ENCODE peak calls at places on chromosomes 13 and 19, in nine cellular contexts. F, J, B, Q, L, U, Z, O and K are unnamed samples. For H3K4me1, the result is how much of the 10 kb centered on the place peaks cover.

GRCh38 chr19:44617481-44617880 is 4.1 kb downstream of the IGSF23 start:
- DNase-seq in U (no peak), Q (no peak), F (no peak), O (no peak), Z (no peak), L (no peak), J (no peak), B (no peak), K (no peak)

GRCh38 chr19:54114340-54114826 is 1.1 kb downstream of the TFPT start:
- DNase-seq in Q (peak), J (peak), B (no peak), O (no peak), Z (peak), U (peak), F (no peak), L (peak), K (peak)

GRCh38 chr13:98880673-98881072 is 97.2 kb downstream of the DOCK9 start:
- DNase-seq in L (no peak), F (no peak), Z (no peak), Q (no peak), B (no peak), U (no peak), O (no peak), J (no peak), K (no peak)

GRCh38 chr19:40750035-40750284 is 317 bp downstream of the ACTMAP start:
- DNase-seq in U (no peak), O (no peak), L (no peak), Z (no peak), B (no peak), F (no peak), Q (peak), J (no peak), K (no peak)

GRCh38 chr13:100156786-100157185 is 67.9 kb downstream of the PCCA start:
- DNase-seq in L (no peak), Z (no peak), B (no peak), U (no peak), O (no peak), F (no peak), J (no peak), Q (no peak), K (no peak)

GRCh38 chr19:51903192-51903591 is 1.6 kb downstream of the ZNF649 start:
- DNase-seq in L (no peak), U (no peak), B (no peak), Z (no peak), F (no peak), Q (no peak), J (no peak), O (no peak), K (no peak)

GRCh38 chr13:75838366-75839017 is 202.4 kb downstream of the LMO7 start:
- DNase-seq in U (no peak), B (no peak), Q (no peak), J (no peak), Z (no peak), L (no peak), O (no peak), F (no peak), K (no peak)

GRCh38 chr13:85366759-85367417 is 432.3 kb downstream of the SLITRK6 start:
- DNase-seq in L (no peak), B (no peak), O (no peak), Q (no peak), Z (no peak), J (no peak), F (no peak), U (no peak), K (no peak)

GRCh38 chr19:12331211-12331941 is 2.1 kb downstream of the ZNF563 start:
- DNase-seq in U (peak), J (no peak), Z (peak), Q (no peak), B (no peak), L (no peak), O (no peak), F (peak), K (peak)

GRCh38 chr19:1211494-1212234 is 6.1 kb downstream of the STK11 start:
- DNase-seq in O (peak), J (peak), Z (no peak), Q (peak), U (no peak), L (peak), B (peak), F (no peak), K (peak)

GRCh38 chr19:40754611-40755247 is 3.7 kb downstream of the SNRPA start:
- DNase-seq in Q (no peak), F (peak), U (no peak), B (no peak), L (peak), Z (peak), J (peak), O (no peak), K (no peak)

GRCh38 chr19:50252111-50252886 is 48.9 kb downstream of the MYH14 start:
- DNase-seq in O (no peak), J (no peak), B (no peak), Q (no peak), L (peak), F (no peak), Z (peak), U (peak), K (no peak)

GRCh38 chr13:113942591-113943103 is 31.2 kb downstream of the C13orf46 start:
- DNase-seq in O (no peak), Z (no peak), F (no peak), U (no peak), J (no peak), B (no peak), Q (no peak), L (no peak), K (peak)

GRCh38 chr13:98242403-98242802 is 65.3 kb upstream of the RNF113B start:
- DNase-seq in Q (no peak), B (no peak), U (no peak), J (no peak), F (no peak), O (no peak), Z (no peak), L (no peak), K (no peak)

GRCh38 chr19:44401108-44401786 is at the start of gene ZNF285:
- DNase-seq in L (peak), Z (peak), U (peak), Q (peak), J (peak), F (peak), B (peak), O (peak), K (peak)

GRCh38 chr13:72839831-72840426 is 58.0 kb downstream of the PIBF1 start:
- DNase-seq in Q (no peak), F (peak), U (no peak), B (no peak), L (peak), J (peak), Z (peak), O (no peak), K (peak)

GRCh38 chr13:30968734-30969335 is 36.4 kb downstream of the TEX26 start:
- DNase-seq in O (no peak), J (no peak), L (no peak), Z (no peak), U (no peak), B (no peak), Q (no peak), F (no peak), K (no peak)

GRCh38 chr19:14214580-14214979 is 8.6 kb upstream of the ADGRL1 start:
- DNase-seq in Z (no peak), Q (no peak), J (no peak), U (no peak), L (no peak), F (no peak), B (no peak), O (no peak), K (no peak)

GRCh38 chr13:80469841-80470378 is 129.0 kb upstream of the SPRY2 start:
- DNase-seq in O (peak), Q (peak), U (no peak), B (peak), Z (peak), F (no peak), J (no peak), L (peak), K (no peak)

GRCh38 chr19:38706792-38707511 is 37.3 kb downstream of the CAPN12 start:
- DNase-seq in Z (no peak), F (no peak), L (no peak), U (no peak), O (no peak), B (no peak), Q (no peak), J (no peak), K (no peak)

GRCh38 chr19:398719-399118 is 10.2 kb downstream of the C2CD4C start:
- DNase-seq in O (no peak), U (no peak), L (no peak), Z (no peak), F (no peak), J (no peak), B (no peak), Q (no peak), K (no peak)

GRCh38 chr19:6677924-6678689 is 8.1 kb upstream of the TNFSF14 start:
- DNase-seq in F (no peak), Z (no peak), Q (no peak), U (no peak), B (no peak), L (no peak), J (no peak), O (no peak), K (peak)

GRCh38 chr13:26589754-26590153 is 32.3 kb downstream of the WASF3 start:
- DNase-seq in B (no peak), L (no peak), F (no peak), J (peak), Q (peak), U (no peak), Z (no peak), O (no peak), K (no peak)

GRCh38 chr19:30444686-30445232 is 72.6 kb downstream of the ZNF536 start:
- DNase-seq in L (no peak), Z (no peak), O (no peak), U (no peak), Q (no peak), F (no peak), B (no peak), J (no peak), K (peak)

GRCh38 chr13:40087021-40088002 is 431.9 kb downstream of the COG6 start:
- DNase-seq in J (no peak), L (peak), U (no peak), Z (no peak), O (no peak), Q (no peak), F (peak), B (no peak), K (no peak)

GRCh38 chr19:48968179-48968661 is 3.1 kb downstream of the FTL start:
- DNase-seq in L (no peak), Z (no peak), Q (no peak), J (no peak), O (peak), F (peak), U (no peak), B (no peak), K (no peak)

GRCh38 chr13:48489666-48490065 is 43.2 kb downstream of the RCBTB2 start:
- DNase-seq in L (no peak), B (no peak), U (no peak), Q (no peak), F (no peak), J (no peak), O (no peak), Z (no peak), K (no peak)
- H3K4me1 ChIP-seq in L (under half), B (under half), U (under half), Q (under half), F (under half), J (under half), O (under half), Z (under half), K (half or more)

GRCh38 chr19:45668342-45668871 is 386 bp downstream of the GIPR start:
- DNase-seq in L (no peak), O (no peak), U (no peak), Q (no peak), F (no peak), J (peak), Z (peak), B (no peak), K (no peak)

GRCh38 chr19:45664575-45664974 is 3.4 kb upstream of the GIPR start:
- DNase-seq in U (no peak), B (no peak), F (no peak), Q (no peak), Z (peak), O (no peak), L (no peak), J (no peak), K (no peak)

GRCh38 chr19:45670670-45671453 is 2.8 kb downstream of the GIPR start:
- DNase-seq in U (peak), Q (peak), Z (peak), F (peak), L (peak), J (peak), B (peak), O (peak), K (peak)

GRCh38 chr19:45663800-45664199 is 4.2 kb upstream of the GIPR start:
- DNase-seq in U (no peak), Q (no peak), F (no peak), L (no peak), B (no peak), J (no peak), O (no peak), Z (no peak), K (no peak)

DNA sequence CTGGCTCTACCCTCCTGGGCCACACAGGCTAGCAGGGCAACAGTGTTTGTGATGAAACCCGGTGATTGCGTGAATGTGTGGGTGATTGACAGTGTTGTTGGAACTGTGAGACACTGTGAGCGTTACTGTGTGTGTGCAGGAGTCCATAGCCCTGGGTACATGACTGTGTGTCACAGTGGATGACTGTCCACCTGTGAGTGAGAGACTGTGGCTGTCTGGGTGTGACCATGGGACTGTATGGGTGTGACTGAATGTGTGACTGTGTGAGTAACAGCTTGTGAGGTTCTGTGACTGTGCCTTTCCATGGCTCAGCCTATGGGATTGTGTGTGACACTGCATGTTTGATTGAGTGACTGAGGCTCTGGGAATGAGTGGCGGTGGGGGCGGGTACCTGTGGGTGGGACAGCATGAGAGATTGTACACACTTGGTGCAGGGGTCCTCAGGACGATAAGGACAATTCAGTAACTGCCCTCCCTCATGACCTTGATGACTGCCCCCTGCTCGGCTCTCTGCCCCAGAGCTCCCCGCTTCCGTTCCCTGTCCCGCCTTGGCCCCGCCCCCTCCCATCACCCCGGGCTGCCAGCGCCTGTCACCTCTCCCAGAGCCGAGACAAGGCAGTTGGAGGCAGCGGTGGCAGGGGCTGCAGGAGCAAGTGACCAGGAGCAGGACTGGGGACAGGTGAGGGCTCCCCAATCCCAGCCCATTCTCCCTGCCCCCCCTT is at the start of gene GIPR:
- DNase-seq in Q (no peak), U (peak), L (peak), B (no peak), F (peak), O (no peak), Z (peak), J (peak), K (peak)
- TF ChIP-seq POLR2A in Q (no peak), U (no peak), L (peak), B (no peak), F (no peak), O (no peak), Z (peak), J (no peak), K (no peak)

DNA sequence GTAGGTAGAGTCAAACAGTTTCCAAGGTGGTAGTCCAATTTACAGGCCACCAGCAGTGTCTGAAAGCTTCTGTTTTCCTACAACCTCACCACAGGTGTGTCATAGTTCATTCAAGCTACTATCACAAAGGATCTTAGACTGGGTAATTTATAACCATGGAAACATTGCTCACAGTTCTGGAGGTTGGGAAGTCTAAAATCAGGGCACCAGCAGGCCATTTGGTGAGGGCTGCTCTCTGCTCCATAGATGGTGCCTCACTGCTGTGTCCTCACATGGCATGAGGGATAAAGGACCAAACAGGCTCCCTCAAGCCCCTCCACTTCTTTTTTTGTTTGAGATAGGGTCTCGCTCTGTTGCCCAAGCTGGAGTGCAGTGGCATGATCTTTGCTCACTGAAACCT is 60.6 kb downstream of the ING1 start:
- DNase-seq in L (no peak), B (no peak), O (no peak), F (no peak), U (no peak), Q (no peak), Z (no peak), J (no peak), K (no peak)
- H3K4me1 ChIP-seq in L (under half), B (under half), O (under half), F (under half), U (under half), Q (under half), Z (under half), J (under half), K (under half)

GRCh38 chr13:112586334-112586733 is 1.6 kb downstream of the TUBGCP3 start:
- DNase-seq in Z (no peak), L (no peak), J (no peak), O (no peak), F (no peak), B (no peak), Q (no peak), U (no peak), K (no peak)

GRCh38 chr13:112583592-112584277 is 4.2 kb downstream of the TUBGCP3 start:
- DNase-seq in U (peak), B (no peak), F (no peak), J (no peak), Q (no peak), Z (peak), O (peak), L (peak), K (peak)

GRCh38 chr13:112588490-112589297 is 741 bp upstream of the TUBGCP3 start:
- DNase-seq in Z (no peak), B (no peak), F (no peak), J (no peak), U (no peak), L (peak), O (no peak), Q (no peak), K (no peak)

GRCh38 chr13:112587359-112587766 is 590 bp downstream of the TUBGCP3 start:
- DNase-seq in B (peak), F (peak), O (peak), Q (peak), Z (peak), L (peak), J (peak), U (peak), K (peak)

DNA sequence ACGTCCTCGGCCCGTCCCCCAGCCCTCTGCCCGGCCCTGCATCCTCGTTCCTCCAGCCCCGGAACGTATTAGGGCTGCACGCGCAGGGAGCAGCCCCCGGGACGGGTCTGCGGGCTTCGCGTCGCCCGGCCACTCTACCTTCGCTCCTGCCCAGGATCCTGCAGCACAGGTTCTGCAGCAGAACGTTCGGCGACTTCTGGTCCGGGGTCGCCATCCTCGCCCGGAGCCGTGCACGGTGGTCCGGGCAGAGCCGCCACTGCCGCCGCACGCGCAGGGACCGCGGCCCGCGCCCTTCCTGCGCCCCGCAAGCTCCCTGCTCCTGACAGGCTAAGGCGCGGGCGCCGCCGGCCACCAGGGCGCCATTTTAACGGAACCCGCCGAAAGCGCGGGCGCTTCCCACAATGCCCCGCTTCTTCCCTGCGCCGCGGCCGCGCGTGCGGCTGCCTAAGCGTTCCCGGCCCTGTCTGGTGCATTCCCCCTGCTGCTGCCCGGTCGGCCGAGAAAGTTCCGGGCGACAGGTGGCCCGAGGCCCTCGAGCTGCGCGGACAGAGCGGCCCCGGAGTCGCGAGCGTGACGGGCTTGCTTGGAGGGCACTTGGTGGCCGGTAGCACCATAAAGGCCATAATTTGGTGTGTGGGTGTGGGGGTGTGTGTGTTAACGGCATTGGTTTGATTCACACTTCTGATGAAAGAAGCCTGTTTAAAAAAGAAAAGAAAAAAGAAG is at the start of gene TUBGCP3:
- DNase-seq in Z (peak), U (peak), J (peak), B (peak), O (peak), L (peak), F (peak), Q (peak), K (peak)
- TF ChIP-seq POLR2A in Z (peak), U (peak), J (no peak), B (peak), O (peak), L (peak), F (peak), Q (no peak), K (no peak)

DNA sequence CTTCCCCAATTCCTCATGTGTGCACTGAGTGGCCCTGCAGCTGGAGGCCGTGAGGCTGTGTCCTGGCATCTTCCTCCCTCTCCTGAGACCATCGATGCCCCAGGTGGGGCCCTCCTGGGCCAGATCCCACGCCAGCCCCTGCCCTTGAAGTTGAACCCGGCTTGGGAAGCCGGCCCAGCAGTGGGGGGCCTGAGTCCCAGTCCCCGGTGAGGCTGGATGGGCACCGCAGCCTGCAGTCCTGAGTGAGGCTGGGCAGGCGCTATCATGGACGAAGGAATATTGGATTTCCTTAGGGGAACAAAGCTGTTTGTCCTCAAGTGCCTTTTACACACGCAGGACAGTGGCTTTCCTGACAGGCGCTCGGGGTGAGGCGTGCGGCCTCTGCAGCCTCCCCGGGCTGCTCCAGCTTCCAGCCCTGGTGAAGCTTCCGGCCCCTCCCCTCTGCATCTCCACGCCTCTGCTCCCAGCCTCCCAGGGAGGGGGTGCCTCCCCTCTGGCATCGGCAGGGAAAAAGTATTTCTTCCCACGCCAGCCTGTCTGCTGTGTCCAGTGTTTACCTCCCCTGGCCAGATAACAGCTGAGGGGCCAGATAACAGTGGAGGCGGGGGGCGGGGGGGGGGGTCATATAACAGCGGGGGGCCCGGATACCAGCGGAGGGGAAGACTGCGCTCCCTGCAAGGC is 159.5 kb downstream of the KDM4B start:
- DNase-seq in U (no peak), L (peak), Q (peak), O (peak), B (peak), J (peak), F (no peak), Z (no peak), K (no peak)
- H3K4me1 ChIP-seq in U (under half), L (half or more), Q (under half), O (under half), B (under half), J (under half), F (under half), Z (under half), K (half or more)

DNA sequence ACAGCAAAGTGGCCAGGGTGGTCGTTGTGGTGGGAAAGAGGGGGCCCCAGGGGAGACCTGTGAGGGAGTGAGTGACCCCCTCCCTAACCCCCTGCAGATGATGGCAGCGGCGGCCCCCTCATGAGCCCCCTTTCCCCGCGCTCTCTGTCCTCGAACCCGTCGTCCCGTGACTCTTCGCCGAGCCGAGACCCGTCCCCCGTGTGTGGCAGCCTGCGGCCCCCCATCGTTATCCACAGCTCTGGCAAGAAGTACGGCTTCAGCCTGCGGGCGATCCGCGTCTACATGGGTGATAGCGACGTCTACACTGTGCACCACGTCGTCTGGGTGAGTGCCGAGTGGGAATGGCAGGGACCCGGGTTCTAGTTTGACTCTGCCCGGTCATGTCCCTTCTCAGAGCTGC is 8.1 kb upstream of the PIK3R2 start:
- DNase-seq in L (no peak), B (no peak), U (no peak), J (no peak), O (no peak), Q (no peak), Z (no peak), F (no peak), K (no peak)
- TF ChIP-seq POLR2A in L (no peak), B (no peak), U (no peak), J (no peak), O (no peak), Q (no peak), Z (no peak), F (no peak), K (no peak)